ENCODE peak calls at places on chromosomes 6 and 20, in four cellular contexts. One of them, this sample, is unnamed.

GRCh38 chr6:156857573-156857972 is 80.4 kb downstream of the ARID1B start:
- DNase-seq in Kasumi-1: no peak
- DNase-seq in stimulated activated CD4-positive, alpha-beta T cell treated with anti-CD3 and anti-CD28 coated beads, Interleukin-12 subunit alpha, Interleukin-12 subunit beta, amount 100 ng/mL, for 48 hours: peak; percentile 24
- DNase-seq in naive thymus-derived CD4-positive, alpha-beta T cell: no peak
- DNase-seq in this sample: no peak

GRCh38 chr6:44898296-44898930 is 429.7 kb upstream of the RUNX2 start:
- DNase-seq in Kasumi-1: no peak
- DNase-seq in stimulated activated CD4-positive, alpha-beta T cell treated with anti-CD3 and anti-CD28 coated beads, Interleukin-12 subunit alpha, Interleukin-12 subunit beta, amount 100 ng/mL, for 48 hours: no peak
- DNase-seq in naive thymus-derived CD4-positive, alpha-beta T cell: no peak
- DNase-seq in this sample: no peak

GRCh38 chr20:63122626-63123025 is 93.3 kb downstream of the YTHDF1 start:
- DNase-seq in Kasumi-1: no peak
- DNase-seq in stimulated activated CD4-positive, alpha-beta T cell treated with anti-CD3 and anti-CD28 coated beads, Interleukin-12 subunit alpha, Interleukin-12 subunit beta, amount 100 ng/mL, for 48 hours: no peak
- DNase-seq in naive thymus-derived CD4-positive, alpha-beta T cell: no peak
- DNase-seq in this sample: no peak

GRCh38 chr20:59788196-59788735 is 145.2 kb downstream of the SYCP2 start:
- DNase-seq in Kasumi-1: no peak
- DNase-seq in stimulated activated CD4-positive, alpha-beta T cell treated with anti-CD3 and anti-CD28 coated beads, Interleukin-12 subunit alpha, Interleukin-12 subunit beta, amount 100 ng/mL, for 48 hours: no peak
- DNase-seq in naive thymus-derived CD4-positive, alpha-beta T cell: no peak
- DNase-seq in this sample: no peak

GRCh38 chr6:39357998-39358686 is 35.6 kb upstream of the KCNK16 start:
- DNase-seq in Kasumi-1: peak; percentile 39
- DNase-seq in stimulated activated CD4-positive, alpha-beta T cell treated with anti-CD3 and anti-CD28 coated beads, Interleukin-12 subunit alpha, Interleukin-12 subunit beta, amount 100 ng/mL, for 48 hours: no peak
- DNase-seq in naive thymus-derived CD4-positive, alpha-beta T cell: no peak
- DNase-seq in this sample: no peak

GRCh38 chr6:79504372-79504771 is 32.9 kb downstream of the LCA5 start:
- DNase-seq in Kasumi-1: no peak
- DNase-seq in stimulated activated CD4-positive, alpha-beta T cell treated with anti-CD3 and anti-CD28 coated beads, Interleukin-12 subunit alpha, Interleukin-12 subunit beta, amount 100 ng/mL, for 48 hours: no peak
- DNase-seq in naive thymus-derived CD4-positive, alpha-beta T cell: no peak
- DNase-seq in this sample: no peak

GRCh38 chr6:150444308-150444707 is 75.5 kb downstream of the IYD start:
- DNase-seq in Kasumi-1: no peak
- DNase-seq in stimulated activated CD4-positive, alpha-beta T cell treated with anti-CD3 and anti-CD28 coated beads, Interleukin-12 subunit alpha, Interleukin-12 subunit beta, amount 100 ng/mL, for 48 hours: no peak
- DNase-seq in naive thymus-derived CD4-positive, alpha-beta T cell: no peak
- DNase-seq in this sample: no peak

GRCh38 chr6:85460951-85461805 is 11.3 kb downstream of the NT5E start:
- DNase-seq in Kasumi-1: peak; percentile 91
- DNase-seq in stimulated activated CD4-positive, alpha-beta T cell treated with anti-CD3 and anti-CD28 coated beads, Interleukin-12 subunit alpha, Interleukin-12 subunit beta, amount 100 ng/mL, for 48 hours: no peak
- DNase-seq in naive thymus-derived CD4-positive, alpha-beta T cell: no peak
- DNase-seq in this sample: peak; percentile 18

GRCh38 chr20:56616704-56617103 is 12.4 kb upstream of the TFAP2C start:
- DNase-seq in Kasumi-1: no peak
- DNase-seq in stimulated activated CD4-positive, alpha-beta T cell treated with anti-CD3 and anti-CD28 coated beads, Interleukin-12 subunit alpha, Interleukin-12 subunit beta, amount 100 ng/mL, for 48 hours: no peak
- DNase-seq in naive thymus-derived CD4-positive, alpha-beta T cell: no peak
- DNase-seq in this sample: no peak

GRCh38 chr6:56663344-56663743 is 20.7 kb upstream of the DST start:
- DNase-seq in Kasumi-1: no peak
- DNase-seq in stimulated activated CD4-positive, alpha-beta T cell treated with anti-CD3 and anti-CD28 coated beads, Interleukin-12 subunit alpha, Interleukin-12 subunit beta, amount 100 ng/mL, for 48 hours: no peak
- DNase-seq in naive thymus-derived CD4-positive, alpha-beta T cell: no peak
- DNase-seq in this sample: no peak

GRCh38 chr20:4817230-4817671 is 95.5 kb downstream of the PRND start:
- DNase-seq in Kasumi-1: no peak
- DNase-seq in stimulated activated CD4-positive, alpha-beta T cell treated with anti-CD3 and anti-CD28 coated beads, Interleukin-12 subunit alpha, Interleukin-12 subunit beta, amount 100 ng/mL, for 48 hours: no peak
- DNase-seq in naive thymus-derived CD4-positive, alpha-beta T cell: no peak
- DNase-seq in this sample: no peak

GRCh38 chr6:10418862-10419748 is 4.2 kb upstream of the TFAP2A start:
- DNase-seq in Kasumi-1: no peak
- DNase-seq in stimulated activated CD4-positive, alpha-beta T cell treated with anti-CD3 and anti-CD28 coated beads, Interleukin-12 subunit alpha, Interleukin-12 subunit beta, amount 100 ng/mL, for 48 hours: no peak
- DNase-seq in naive thymus-derived CD4-positive, alpha-beta T cell: no peak
- DNase-seq in this sample: no peak

GRCh38 chr20:24818056-24818455 is 131.0 kb upstream of the CST7 start:
- DNase-seq in Kasumi-1: no peak
- DNase-seq in stimulated activated CD4-positive, alpha-beta T cell treated with anti-CD3 and anti-CD28 coated beads, Interleukin-12 subunit alpha, Interleukin-12 subunit beta, amount 100 ng/mL, for 48 hours: no peak
- DNase-seq in naive thymus-derived CD4-positive, alpha-beta T cell: no peak
- DNase-seq in this sample: no peak

GRCh38 chr20:62501801-62502495 is 26.2 kb upstream of the GATA5 start:
- DNase-seq in Kasumi-1: no peak
- DNase-seq in stimulated activated CD4-positive, alpha-beta T cell treated with anti-CD3 and anti-CD28 coated beads, Interleukin-12 subunit alpha, Interleukin-12 subunit beta, amount 100 ng/mL, for 48 hours: peak; percentile 75
- DNase-seq in naive thymus-derived CD4-positive, alpha-beta T cell: no peak
- DNase-seq in this sample: peak; percentile 77

GRCh38 chr6:148667395-148667794 is 79.4 kb upstream of the UST start:
- DNase-seq in Kasumi-1: no peak
- DNase-seq in stimulated activated CD4-positive, alpha-beta T cell treated with anti-CD3 and anti-CD28 coated beads, Interleukin-12 subunit alpha, Interleukin-12 subunit beta, amount 100 ng/mL, for 48 hours: no peak
- DNase-seq in naive thymus-derived CD4-positive, alpha-beta T cell: no peak
- DNase-seq in this sample: no peak

GRCh38 chr6:70396796-70397729 is 16.2 kb upstream of the FAM135A start:
- DNase-seq in Kasumi-1: no peak
- DNase-seq in stimulated activated CD4-positive, alpha-beta T cell treated with anti-CD3 and anti-CD28 coated beads, Interleukin-12 subunit alpha, Interleukin-12 subunit beta, amount 100 ng/mL, for 48 hours: no peak
- DNase-seq in naive thymus-derived CD4-positive, alpha-beta T cell: no peak
- DNase-seq in this sample: no peak

GRCh38 chr6:88815491-88815890 is 147.9 kb downstream of the RNGTT start:
- DNase-seq in Kasumi-1: no peak
- DNase-seq in stimulated activated CD4-positive, alpha-beta T cell treated with anti-CD3 and anti-CD28 coated beads, Interleukin-12 subunit alpha, Interleukin-12 subunit beta, amount 100 ng/mL, for 48 hours: no peak
- DNase-seq in naive thymus-derived CD4-positive, alpha-beta T cell: no peak
- DNase-seq in this sample: no peak

GRCh38 chr20:3420211-3420707 is 12.8 kb upstream of the DNAAF9 start:
- DNase-seq in Kasumi-1: peak; percentile 80
- DNase-seq in stimulated activated CD4-positive, alpha-beta T cell treated with anti-CD3 and anti-CD28 coated beads, Interleukin-12 subunit alpha, Interleukin-12 subunit beta, amount 100 ng/mL, for 48 hours: peak; percentile 41
- DNase-seq in naive thymus-derived CD4-positive, alpha-beta T cell: no peak
- DNase-seq in this sample: peak; percentile 9

GRCh38 chr6:62298745-62299392 is 12.8 kb upstream of the KHDRBS2 start:
- DNase-seq in Kasumi-1: no peak
- DNase-seq in stimulated activated CD4-positive, alpha-beta T cell treated with anti-CD3 and anti-CD28 coated beads, Interleukin-12 subunit alpha, Interleukin-12 subunit beta, amount 100 ng/mL, for 48 hours: no peak
- DNase-seq in naive thymus-derived CD4-positive, alpha-beta T cell: no peak
- DNase-seq in this sample: no peak

GRCh38 chr20:32297439-32297838 is 20.0 kb downstream of the KIF3B start:
- DNase-seq in Kasumi-1: no peak
- DNase-seq in stimulated activated CD4-positive, alpha-beta T cell treated with anti-CD3 and anti-CD28 coated beads, Interleukin-12 subunit alpha, Interleukin-12 subunit beta, amount 100 ng/mL, for 48 hours: no peak
- DNase-seq in naive thymus-derived CD4-positive, alpha-beta T cell: no peak
- DNase-seq in this sample: no peak

GRCh38 chr6:31356216-31356945 is 598 bp downstream of the HLA-B start:
- DNase-seq in Kasumi-1: no peak
- DNase-seq in stimulated activated CD4-positive, alpha-beta T cell treated with anti-CD3 and anti-CD28 coated beads, Interleukin-12 subunit alpha, Interleukin-12 subunit beta, amount 100 ng/mL, for 48 hours: no peak
- DNase-seq in naive thymus-derived CD4-positive, alpha-beta T cell: no peak
- DNase-seq in this sample: peak; percentile 51

GRCh38 chr6:29092957-29093356 is 5.8 kb upstream of the OR2B3 start:
- DNase-seq in Kasumi-1: no peak
- DNase-seq in stimulated activated CD4-positive, alpha-beta T cell treated with anti-CD3 and anti-CD28 coated beads, Interleukin-12 subunit alpha, Interleukin-12 subunit beta, amount 100 ng/mL, for 48 hours: no peak
- DNase-seq in naive thymus-derived CD4-positive, alpha-beta T cell: no peak
- DNase-seq in this sample: no peak

GRCh38 chr6:169251822-169252804 is 1.5 kb downstream of the THBS2 start:
- DNase-seq in Kasumi-1: no peak
- DNase-seq in stimulated activated CD4-positive, alpha-beta T cell treated with anti-CD3 and anti-CD28 coated beads, Interleukin-12 subunit alpha, Interleukin-12 subunit beta, amount 100 ng/mL, for 48 hours: no peak
- DNase-seq in naive thymus-derived CD4-positive, alpha-beta T cell: no peak
- DNase-seq in this sample: no peak

GRCh38 chr20:31746068-31746878 is 7.2 kb downstream of the TPX2 start:
- DNase-seq in Kasumi-1: no peak
- DNase-seq in stimulated activated CD4-positive, alpha-beta T cell treated with anti-CD3 and anti-CD28 coated beads, Interleukin-12 subunit alpha, Interleukin-12 subunit beta, amount 100 ng/mL, for 48 hours: no peak
- DNase-seq in naive thymus-derived CD4-positive, alpha-beta T cell: no peak
- DNase-seq in this sample: no peak

GRCh38 chr6:72788188-72788587 is 166.3 kb downstream of the KCNQ5 start:
- DNase-seq in Kasumi-1: no peak
- DNase-seq in stimulated activated CD4-positive, alpha-beta T cell treated with anti-CD3 and anti-CD28 coated beads, Interleukin-12 subunit alpha, Interleukin-12 subunit beta, amount 100 ng/mL, for 48 hours: no peak
- DNase-seq in naive thymus-derived CD4-positive, alpha-beta T cell: no peak
- DNase-seq in this sample: no peak

GRCh38 chr6:161444464-161444863 is 170.6 kb upstream of the AGPAT4 start:
- DNase-seq in Kasumi-1: no peak
- DNase-seq in stimulated activated CD4-positive, alpha-beta T cell treated with anti-CD3 and anti-CD28 coated beads, Interleukin-12 subunit alpha, Interleukin-12 subunit beta, amount 100 ng/mL, for 48 hours: no peak
- DNase-seq in naive thymus-derived CD4-positive, alpha-beta T cell: no peak
- DNase-seq in this sample: no peak

GRCh38 chr6:36033935-36034334 is 6.3 kb downstream of the MAPK14 start:
- DNase-seq in Kasumi-1: no peak
- DNase-seq in stimulated activated CD4-positive, alpha-beta T cell treated with anti-CD3 and anti-CD28 coated beads, Interleukin-12 subunit alpha, Interleukin-12 subunit beta, amount 100 ng/mL, for 48 hours: peak; percentile 29
- DNase-seq in naive thymus-derived CD4-positive, alpha-beta T cell: no peak
- DNase-seq in this sample: no peak

GRCh38 chr6:167056370-167056769 is 57.2 kb downstream of the CEP43 start:
- DNase-seq in Kasumi-1: peak; percentile 85
- DNase-seq in stimulated activated CD4-positive, alpha-beta T cell treated with anti-CD3 and anti-CD28 coated beads, Interleukin-12 subunit alpha, Interleukin-12 subunit beta, amount 100 ng/mL, for 48 hours: peak; percentile 45
- DNase-seq in naive thymus-derived CD4-positive, alpha-beta T cell: no peak
- DNase-seq in this sample: peak; percentile 29

GRCh38 chr6:112117554-112117953 is 30.2 kb downstream of the FAM229B start:
- DNase-seq in Kasumi-1: peak; percentile 55
- DNase-seq in stimulated activated CD4-positive, alpha-beta T cell treated with anti-CD3 and anti-CD28 coated beads, Interleukin-12 subunit alpha, Interleukin-12 subunit beta, amount 100 ng/mL, for 48 hours: no peak
- DNase-seq in naive thymus-derived CD4-positive, alpha-beta T cell: no peak
- DNase-seq in this sample: no peak

GRCh38 chr6:87714093-87714809 is 12.2 kb upstream of the AKIRIN2 start:
- DNase-seq in Kasumi-1: no peak
- DNase-seq in stimulated activated CD4-positive, alpha-beta T cell treated with anti-CD3 and anti-CD28 coated beads, Interleukin-12 subunit alpha, Interleukin-12 subunit beta, amount 100 ng/mL, for 48 hours: no peak
- DNase-seq in naive thymus-derived CD4-positive, alpha-beta T cell: no peak
- DNase-seq in this sample: no peak

GRCh38 chr6:69337301-69337700 is 459.5 kb downstream of the LMBRD1 start:
- DNase-seq in Kasumi-1: no peak
- DNase-seq in stimulated activated CD4-positive, alpha-beta T cell treated with anti-CD3 and anti-CD28 coated beads, Interleukin-12 subunit alpha, Interleukin-12 subunit beta, amount 100 ng/mL, for 48 hours: no peak
- DNase-seq in naive thymus-derived CD4-positive, alpha-beta T cell: no peak
- DNase-seq in this sample: no peak

GRCh38 chr6:11975353-11975977 is 36.6 kb upstream of the HIVEP1 start:
- DNase-seq in Kasumi-1: peak; percentile 94
- DNase-seq in stimulated activated CD4-positive, alpha-beta T cell treated with anti-CD3 and anti-CD28 coated beads, Interleukin-12 subunit alpha, Interleukin-12 subunit beta, amount 100 ng/mL, for 48 hours: no peak
- DNase-seq in naive thymus-derived CD4-positive, alpha-beta T cell: no peak
- DNase-seq in this sample: peak; percentile 65

GRCh38 chr20:37796121-37796520 is 102.3 kb downstream of the CTNNBL1 start:
- DNase-seq in Kasumi-1: peak; percentile 37
- DNase-seq in stimulated activated CD4-positive, alpha-beta T cell treated with anti-CD3 and anti-CD28 coated beads, Interleukin-12 subunit alpha, Interleukin-12 subunit beta, amount 100 ng/mL, for 48 hours: no peak
- DNase-seq in naive thymus-derived CD4-positive, alpha-beta T cell: no peak
- DNase-seq in this sample: no peak

GRCh38 chr20:9186396-9186795 is 117.5 kb downstream of the PLCB4 start:
- DNase-seq in Kasumi-1: no peak
- DNase-seq in stimulated activated CD4-positive, alpha-beta T cell treated with anti-CD3 and anti-CD28 coated beads, Interleukin-12 subunit alpha, Interleukin-12 subunit beta, amount 100 ng/mL, for 48 hours: no peak
- DNase-seq in naive thymus-derived CD4-positive, alpha-beta T cell: no peak
- DNase-seq in this sample: no peak

GRCh38 chr6:18465410-18466154 is 78.4 kb downstream of the RNF144B start:
- DNase-seq in Kasumi-1: no peak
- DNase-seq in stimulated activated CD4-positive, alpha-beta T cell treated with anti-CD3 and anti-CD28 coated beads, Interleukin-12 subunit alpha, Interleukin-12 subunit beta, amount 100 ng/mL, for 48 hours: no peak
- DNase-seq in naive thymus-derived CD4-positive, alpha-beta T cell: no peak
- DNase-seq in this sample: no peak

GRCh38 chr6:39937686-39938333 is 3.5 kb upstream of the MOCS1 start:
- DNase-seq in Kasumi-1: no peak
- DNase-seq in stimulated activated CD4-positive, alpha-beta T cell treated with anti-CD3 and anti-CD28 coated beads, Interleukin-12 subunit alpha, Interleukin-12 subunit beta, amount 100 ng/mL, for 48 hours: no peak
- DNase-seq in naive thymus-derived CD4-positive, alpha-beta T cell: no peak
- DNase-seq in this sample: no peak